ENCODE peak calls at places on chromosomes 5 and 9, in ten cellular contexts. L is sciatic nerve; B is cardiac muscle cell; E is HFFc6; H is HepG2; W is EL; N is BE2C; Z is mesenteric fat pad; P is RWPE1; U is stimulated activated naive B cell treated with anti-CD40 and anti-IgM and Interleukin-4, amounts not matched to agents 10 μg/mL and 1 μg/mL and 100 μg/mL, for 72 hours. M is an unnamed sample.

GRCh38 chr5:37448941-37449340 is 69.8 kb downstream of the WDR70 start:
- DNase-seq in L (no peak), B (no peak), E (peak), H (no peak), W (peak), N (no peak), Z (no peak), P (no peak), U (no peak), M (no peak)

GRCh38 chr5:6820851-6821479 is 107.7 kb downstream of the TENT4A start:
- DNase-seq in L (no peak), B (peak), E (no peak), H (peak), W (peak), N (peak), Z (no peak), P (peak), U (peak), M (no peak)

GRCh38 chr9:120480707-120481106 is 99.3 kb downstream of the CDK5RAP2 start:
- DNase-seq in L (no peak), B (no peak), E (peak), H (no peak), W (no peak), N (no peak), Z (no peak), P (no peak), U (no peak), M (no peak)

GRCh38 chr5:92758552-92758951 is 822.5 kb downstream of the NR2F1-AS1 start:
- DNase-seq in L (no peak), B (no peak), E (peak), H (no peak), W (peak), N (no peak), Z (no peak), P (peak), U (no peak), M (no peak)

GRCh38 chr9:131697097-131697496 is 42.8 kb downstream of the RAPGEF1 start:
- DNase-seq in L (peak), B (peak), E (no peak), H (no peak), W (no peak), N (peak), Z (no peak), P (no peak), U (no peak), M (no peak)

GRCh38 chr9:100515578-100516494 is 42.9 kb downstream of the TMEFF1 start:
- DNase-seq in L (no peak), B (peak), E (no peak), H (no peak), W (peak), N (no peak), Z (no peak), P (no peak), U (no peak), M (no peak)

GRCh38 chr9:105054488-105054887 is 126.5 kb upstream of the ABCA1 start:
- DNase-seq in L (no peak), B (no peak), E (peak), H (peak), W (peak), N (no peak), Z (no peak), P (peak), U (no peak), M (no peak)

GRCh38 chr9:93940951-93941350 is 14.2 kb downstream of the BARX1 start:
- DNase-seq in L (no peak), B (no peak), E (no peak), H (no peak), W (no peak), N (no peak), Z (no peak), P (no peak), U (no peak), M (no peak)

GRCh38 chr5:108788142-108788541 is 40.4 kb downstream of the FER start:
- DNase-seq in L (no peak), B (no peak), E (no peak), H (no peak), W (no peak), N (peak), Z (no peak), P (no peak), U (no peak), M (no peak)

GRCh38 chr9:8456327-8456726 is 656.7 kb upstream of the DMAC1 start:
- DNase-seq in L (no peak), B (no peak), E (no peak), H (no peak), W (no peak), N (no peak), Z (no peak), P (no peak), U (no peak), M (no peak)

GRCh38 chr5:167770461-167770860 is 521.0 kb upstream of the WWC1 start:
- DNase-seq in L (no peak), B (no peak), E (peak), H (no peak), W (peak), N (no peak), Z (no peak), P (no peak), U (no peak), M (no peak)

GRCh38 chr5:113338628-113339027 is 96.2 kb downstream of the TSSK1B start:
- DNase-seq in L (no peak), B (no peak), E (peak), H (no peak), W (no peak), N (no peak), Z (no peak), P (no peak), U (no peak), M (no peak)

GRCh38 chr5:164332349-164333196 is 827.2 kb downstream of the MAT2B start:
- DNase-seq in L (no peak), B (no peak), E (no peak), H (no peak), W (no peak), N (no peak), Z (no peak), P (no peak), U (no peak), M (no peak)

M was measured in CD14-positive monocyte.